ENCODE peak calls at places on chromosomes 7 and 10, in four cellular contexts. K is cardiac fibroblast, H is HCT116, A is thoracic aorta. N is an unnamed sample.

GRCh38 chr7:134460000-134460399 is 1.1 kb upstream of the AKR1B1 start:
- DNase-seq in K (peak), H (no peak), A (no peak), N (no peak)

GRCh38 chr10:16518822-16519221 is 2.9 kb downstream of the C1QL3 start:
- DNase-seq in K (peak), H (no peak), A (no peak), N (no peak)

GRCh38 chr7:113730309-113730955 is 188.4 kb downstream of the PPP1R3A start:
- DNase-seq in K (peak), H (no peak), A (no peak), N (no peak)

GRCh38 chr10:86355571-86356038 is 11.0 kb downstream of the GRID1 start:
- DNase-seq in K (no peak), H (no peak), A (no peak), N (no peak)

GRCh38 chr10:85012305-85012704 is 683.9 kb downstream of the CCSER2 start:
- DNase-seq in K (no peak), H (no peak), A (no peak), N (no peak)

GRCh38 chr7:22728416-22729029 is 1.5 kb downstream of the IL6 start:
- DNase-seq in K (peak), H (peak), A (no peak), N (peak)

GRCh38 chr7:39294022-39294421 is 272.2 kb upstream of the YAE1 start:
- DNase-seq in K (no peak), H (no peak), A (no peak), N (no peak)

GRCh38 chr10:85791846-85792532 is 574.6 kb downstream of the GRID1 start:
- DNase-seq in K (peak), H (no peak), A (no peak), N (no peak)

GRCh38 chr10:117442521-117442920 is 67.3 kb upstream of the PDZD8 start:
- DNase-seq in K (no peak), H (no peak), A (no peak), N (no peak)

GRCh38 chr10:12050528-12050927 is 7.9 kb upstream of the UPF2 start:
- DNase-seq in K (no peak), H (no peak), A (no peak), N (no peak)

DNA sequence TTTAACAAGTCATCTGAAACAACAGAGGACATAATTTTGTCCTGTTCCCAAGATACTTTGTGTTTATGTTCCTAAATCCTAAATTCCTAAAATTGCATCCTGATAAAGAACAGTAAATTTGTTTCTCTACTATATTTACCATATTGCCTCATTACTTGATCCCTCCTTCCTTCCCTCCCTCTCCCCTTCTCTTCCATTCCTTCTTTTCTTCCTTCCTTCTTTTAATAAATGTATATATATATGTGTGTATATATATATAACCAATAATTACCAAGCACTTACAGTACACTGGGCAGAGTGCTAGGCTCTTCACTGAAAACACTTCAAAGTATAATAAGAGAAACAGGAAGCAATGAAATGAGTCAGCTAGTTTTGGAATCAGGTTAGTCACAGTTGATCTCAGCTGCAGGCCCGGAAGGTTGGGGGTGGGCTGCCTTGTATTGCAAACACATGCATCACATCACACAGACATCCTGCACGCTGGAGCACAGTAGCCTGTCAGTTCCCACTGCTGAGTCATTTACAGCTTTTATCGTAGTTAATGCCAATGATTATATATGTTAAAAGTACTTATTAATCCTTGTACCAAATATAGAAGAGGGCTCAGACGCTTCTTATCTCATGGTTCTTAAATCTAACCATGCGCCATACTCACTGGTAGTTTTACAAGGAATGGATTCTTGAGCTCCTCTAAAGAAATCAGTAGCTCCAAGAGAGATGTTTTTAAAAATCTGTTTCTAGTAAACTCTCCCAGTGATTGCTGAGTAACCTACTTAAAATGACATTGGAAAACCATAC is 551.7 kb downstream of the GRM8 start:
- DNase-seq in K (peak), H (peak), A (no peak), N (peak)
- H3K4me3 ChIP-seq in K (no peak), H (peak), A (no peak), N (no peak)

DNA sequence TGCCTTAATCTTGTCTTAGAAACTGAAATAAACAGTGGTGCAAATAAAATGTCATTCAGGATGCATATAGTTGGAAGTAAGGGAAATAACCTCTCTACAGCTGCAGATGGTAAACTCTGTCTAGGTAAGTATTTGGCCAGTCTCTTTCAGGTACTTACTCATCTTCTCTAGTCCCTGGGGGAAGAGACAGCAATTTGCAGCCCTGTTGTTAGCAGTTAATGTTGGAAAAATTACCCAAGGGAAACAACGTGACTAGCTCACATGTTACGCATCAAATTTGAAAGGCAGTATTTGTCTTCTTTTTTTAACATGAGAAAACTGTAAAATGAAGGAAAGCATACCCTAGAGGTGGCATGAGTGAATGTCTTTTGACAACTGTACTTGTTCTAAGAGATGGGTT is 3.2 kb upstream of the HUS1 start:
- DNase-seq in K (no peak), H (no peak), A (no peak), N (no peak)
- TF ChIP-seq CTCF in K (no peak), H (no peak), A (no peak), N (no peak)

GRCh38 chr10:113493195-113493594 is 59.7 kb upstream of the HABP2 start:
- DNase-seq in K (peak), H (no peak), A (no peak), N (no peak)
- H3K4me3 ChIP-seq in K (no peak), H (no peak), A (no peak), N (no peak)

GRCh38 chr10:129335396-129335795 is 131.6 kb upstream of the MGMT start:
- DNase-seq in K (no peak), H (no peak), A (no peak), N (no peak)

GRCh38 chr10:129329375-129330040 is 137.5 kb upstream of the MGMT start:
- DNase-seq in K (no peak), H (no peak), A (no peak), N (no peak)

GRCh38 chr10:129334326-129334725 is 132.7 kb upstream of the MGMT start:
- DNase-seq in K (no peak), H (no peak), A (no peak), N (no peak)

GRCh38 chr10:129335942-129336341 is 131.1 kb upstream of the MGMT start:
- DNase-seq in K (no peak), H (no peak), A (no peak), N (no peak)

DNA sequence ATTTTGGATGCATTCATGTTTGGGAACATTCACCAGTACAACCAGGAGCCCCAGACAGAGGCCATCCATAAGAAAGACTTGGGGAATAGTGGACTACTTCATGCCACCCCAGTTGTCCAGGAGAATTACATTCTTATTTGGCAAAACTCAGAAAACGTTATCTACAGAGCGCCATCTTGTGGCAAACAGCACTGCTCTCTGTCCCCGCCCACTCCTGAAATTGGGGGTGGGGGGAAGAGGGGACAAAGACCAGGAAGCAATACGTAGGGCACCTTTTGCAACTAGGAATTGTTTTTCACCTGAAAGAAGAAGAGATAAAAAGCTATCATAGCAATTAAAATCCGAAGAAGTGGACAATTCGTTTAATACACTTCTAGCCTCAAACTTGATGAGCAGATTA is 134.6 kb upstream of the MGMT start:
- DNase-seq in K (no peak), H (peak), A (no peak), N (no peak)
- TF ChIP-seq CTCF in K (no peak), H (peak), A (no peak), N (peak)

DNA sequence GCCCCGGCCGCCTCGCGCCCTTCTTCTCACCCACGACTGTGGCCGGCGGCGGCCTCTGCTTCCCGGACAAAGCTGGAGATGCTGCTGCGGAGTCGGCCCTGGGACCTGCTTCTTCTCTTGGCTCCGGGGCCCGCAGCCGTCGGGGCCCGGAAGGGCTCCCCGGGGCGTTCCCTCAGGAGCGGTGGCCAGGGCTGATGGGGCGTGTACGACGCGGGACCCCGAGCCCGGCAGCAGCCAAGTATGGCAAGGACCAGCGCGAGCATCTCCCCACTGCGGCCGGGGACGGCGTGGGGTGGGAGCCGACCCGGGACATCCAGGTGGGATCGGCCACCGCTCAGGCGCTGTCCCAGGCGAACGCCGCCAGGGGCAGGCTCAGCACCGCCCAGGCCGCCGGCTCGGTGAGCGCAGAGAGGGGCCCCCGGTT is 27.6 kb upstream of the BMS1 start:
- DNase-seq in K (no peak), H (no peak), A (no peak), N (no peak)
- H3K4me3 ChIP-seq in K (peak), H (peak), A (peak), N (peak)

GRCh38 chr7:46652317-46652716 is 731.2 kb upstream of the IGFBP3 start:
- DNase-seq in K (no peak), H (no peak), A (no peak), N (no peak)
- TF ChIP-seq CTCF in K (no peak), H (no peak), A (no peak), N (no peak)

GRCh38 chr10:116274141-116274861 is 1.3 kb upstream of the GFRA1 start:
- DNase-seq in K (no peak), H (no peak), A (no peak), N (peak)
- H3K4me3 ChIP-seq in K (no peak), H (no peak), A (peak), N (peak)

N was measured in HFF-Myc.